ENCODE peak calls at places on chromosome 16, in nine cellular contexts. One of them, this sample, is unnamed.

GRCh38 chr16:59783191-59783590 is 1049.1 kb upstream of the GOT2 start:
- DNase-seq in activated naive CD8-positive, alpha-beta T cell treated with anti-CD3 and anti-CD28 coated beads, Interleukin-2, amount 50 U/mL, for 24 hours: no peak
- DNase-seq in prostate gland: no peak
- DNase-seq in COR-L47: no peak
- DNase-seq in hippocampal formation: no peak
- DNase-seq in memory B cell: no peak
- DNase-seq in mammary epithelial cell: peak; percentile 46
- DNase-seq in NCI-H2227 treated with DMSO at 0.1 percent for 48 hours: no peak
- DNase-seq in testis: no peak
- DNase-seq in this sample: no peak

GRCh38 chr16:88010971-88011483 is 59.8 kb downstream of the BANP start:
- DNase-seq in testis: no peak
- DNase-seq in COR-L47: no peak
- DNase-seq in memory B cell: no peak
- DNase-seq in prostate gland: no peak
- DNase-seq in NCI-H2227 treated with DMSO at 0.1 percent for 48 hours: no peak
- DNase-seq in hippocampal formation: no peak
- DNase-seq in activated naive CD8-positive, alpha-beta T cell treated with anti-CD3 and anti-CD28 coated beads, Interleukin-2, amount 50 U/mL, for 24 hours: no peak
- DNase-seq in mammary epithelial cell: no peak
- DNase-seq in this sample: no peak

GRCh38 chr16:17339764-17340541 is 130.8 kb downstream of the XYLT1 start:
- DNase-seq in NCI-H2227 treated with DMSO at 0.1 percent for 48 hours: no peak
- DNase-seq in activated naive CD8-positive, alpha-beta T cell treated with anti-CD3 and anti-CD28 coated beads, Interleukin-2, amount 50 U/mL, for 24 hours: no peak
- DNase-seq in testis: no peak
- DNase-seq in COR-L47: no peak
- DNase-seq in hippocampal formation: no peak
- DNase-seq in memory B cell: no peak
- DNase-seq in prostate gland: no peak
- DNase-seq in mammary epithelial cell: peak; percentile 30
- DNase-seq in this sample: no peak

GRCh38 chr16:85036398-85037049 is 8.9 kb downstream of the KIAA0513 start:
- DNase-seq in NCI-H2227 treated with DMSO at 0.1 percent for 48 hours: no peak
- DNase-seq in memory B cell: no peak
- DNase-seq in activated naive CD8-positive, alpha-beta T cell treated with anti-CD3 and anti-CD28 coated beads, Interleukin-2, amount 50 U/mL, for 24 hours: no peak
- DNase-seq in mammary epithelial cell: no peak
- DNase-seq in prostate gland: no peak
- DNase-seq in COR-L47: no peak
- DNase-seq in hippocampal formation: no peak
- DNase-seq in testis: no peak
- DNase-seq in this sample: no peak

GRCh38 chr16:56312556-56312955 is 112.8 kb downstream of the AMFR start:
- DNase-seq in prostate gland: no peak
- DNase-seq in testis: no peak
- DNase-seq in memory B cell: no peak
- DNase-seq in hippocampal formation: no peak
- DNase-seq in NCI-H2227 treated with DMSO at 0.1 percent for 48 hours: no peak
- DNase-seq in COR-L47: no peak
- DNase-seq in activated naive CD8-positive, alpha-beta T cell treated with anti-CD3 and anti-CD28 coated beads, Interleukin-2, amount 50 U/mL, for 24 hours: no peak
- DNase-seq in mammary epithelial cell: no peak
- DNase-seq in this sample: no peak

GRCh38 chr16:76837872-76838271 is 353.1 kb upstream of the MON1B start:
- DNase-seq in mammary epithelial cell: peak; percentile 33
- DNase-seq in prostate gland: no peak
- DNase-seq in memory B cell: no peak
- DNase-seq in hippocampal formation: no peak
- DNase-seq in NCI-H2227 treated with DMSO at 0.1 percent for 48 hours: no peak
- DNase-seq in activated naive CD8-positive, alpha-beta T cell treated with anti-CD3 and anti-CD28 coated beads, Interleukin-2, amount 50 U/mL, for 24 hours: no peak
- DNase-seq in testis: no peak
- DNase-seq in COR-L47: no peak
- DNase-seq in this sample: no peak

GRCh38 chr16:22726868-22727267 is 87.1 kb upstream of the HS3ST2 start:
- DNase-seq in testis: no peak
- DNase-seq in hippocampal formation: no peak
- DNase-seq in COR-L47: no peak
- DNase-seq in NCI-H2227 treated with DMSO at 0.1 percent for 48 hours: no peak
- DNase-seq in activated naive CD8-positive, alpha-beta T cell treated with anti-CD3 and anti-CD28 coated beads, Interleukin-2, amount 50 U/mL, for 24 hours: no peak
- DNase-seq in prostate gland: no peak
- DNase-seq in mammary epithelial cell: no peak
- DNase-seq in memory B cell: no peak
- DNase-seq in this sample: no peak

GRCh38 chr16:31273676-31274075 is 13.9 kb downstream of the ITGAM start:
- DNase-seq in activated naive CD8-positive, alpha-beta T cell treated with anti-CD3 and anti-CD28 coated beads, Interleukin-2, amount 50 U/mL, for 24 hours: no peak
- DNase-seq in hippocampal formation: no peak
- DNase-seq in testis: no peak
- DNase-seq in memory B cell: no peak
- DNase-seq in COR-L47: no peak
- DNase-seq in prostate gland: no peak
- DNase-seq in NCI-H2227 treated with DMSO at 0.1 percent for 48 hours: no peak
- DNase-seq in mammary epithelial cell: peak; percentile 86
- DNase-seq in this sample: no peak

GRCh38 chr16:138049-138417 is 440 bp downstream of the NPRL3 start:
- DNase-seq in prostate gland: no peak
- DNase-seq in activated naive CD8-positive, alpha-beta T cell treated with anti-CD3 and anti-CD28 coated beads, Interleukin-2, amount 50 U/mL, for 24 hours: peak; percentile 26
- DNase-seq in COR-L47: no peak
- DNase-seq in memory B cell: no peak
- DNase-seq in mammary epithelial cell: no peak
- DNase-seq in testis: peak; percentile 25
- DNase-seq in hippocampal formation: no peak
- DNase-seq in NCI-H2227 treated with DMSO at 0.1 percent for 48 hours: no peak
- DNase-seq in this sample: no peak

GRCh38 chr16:1763521-1764511 is 7.5 kb downstream of the NME3 start:
- DNase-seq in activated naive CD8-positive, alpha-beta T cell treated with anti-CD3 and anti-CD28 coated beads, Interleukin-2, amount 50 U/mL, for 24 hours: no peak
- DNase-seq in hippocampal formation: no peak
- DNase-seq in mammary epithelial cell: no peak
- DNase-seq in testis: no peak
- DNase-seq in memory B cell: no peak
- DNase-seq in COR-L47: no peak
- DNase-seq in NCI-H2227 treated with DMSO at 0.1 percent for 48 hours: no peak
- DNase-seq in prostate gland: no peak
- DNase-seq in this sample: no peak

This sample was measured in C1 segment of cervical spinal cord.